ENCODE peak calls at places on chromosomes 1 and 21, in five cellular contexts. C, Z, W, Q and U are unnamed samples. For H3K4me1 and H3K9me3, the result is how much of the 10 kb centered on the place peaks cover.

GRCh38 chr21:14602418-14602987 is 56.4 kb upstream of the SAMSN1 start:
- DNase-seq in Z (no peak), C (no peak), W (no peak), Q (no peak), U (no peak)

GRCh38 chr1:219555031-219555667 is 57.8 kb downstream of the ZC3H11B start:
- DNase-seq in Z (no peak), C (no peak), W (peak), Q (no peak), U (no peak)

GRCh38 chr21:18725653-18726052 is 322.1 kb upstream of the TMPRSS15 start:
- DNase-seq in C (no peak), Q (no peak), Z (no peak), W (no peak), U (no peak)

GRCh38 chr21:38438476-38438893 is 59.8 kb downstream of the ERG start:
- DNase-seq in W (peak), Z (no peak), Q (no peak), C (peak), U (peak)

GRCh38 chr1:241642593-241642944 is 2.4 kb upstream of the CHML start:
- DNase-seq in Q (no peak), C (no peak), Z (no peak), W (no peak), U (no peak)

GRCh38 chr1:206658264-206658980 is 23.1 kb downstream of the DYRK3 start:
- DNase-seq in Q (peak), W (no peak), C (no peak), Z (peak), U (no peak)

GRCh38 chr1:229894535-229894934 is 172.5 kb upstream of the GALNT2 start:
- DNase-seq in W (no peak), C (no peak), Q (no peak), Z (no peak), U (no peak)

GRCh38 chr21:30984897-30985296 is 53.4 kb downstream of the KRTAP19-8 start:
- DNase-seq in Z (no peak), Q (no peak), C (no peak), W (no peak), U (no peak)

GRCh38 chr1:8089535-8090228 is 63.6 kb upstream of the ERRFI1 start:
- DNase-seq in Z (no peak), Q (no peak), W (peak), C (no peak), U (no peak)

GRCh38 chr1:9719978-9720722 is 68.6 kb downstream of the PIK3CD start:
- DNase-seq in Q (no peak), Z (no peak), C (no peak), W (no peak), U (no peak)

GRCh38 chr1:153598309-153599172 is 14.4 kb downstream of the S100A16 start:
- DNase-seq in Q (no peak), W (peak), C (no peak), Z (no peak), U (no peak)

GRCh38 chr1:173527151-173527826 is 50.2 kb downstream of the PRDX6 start:
- DNase-seq in Z (no peak), C (no peak), Q (no peak), W (no peak), U (peak)

GRCh38 chr21:15221799-15222386 is 157.1 kb upstream of the NRIP1 start:
- DNase-seq in Z (peak), C (peak), W (peak), Q (no peak), U (no peak)

DNA sequence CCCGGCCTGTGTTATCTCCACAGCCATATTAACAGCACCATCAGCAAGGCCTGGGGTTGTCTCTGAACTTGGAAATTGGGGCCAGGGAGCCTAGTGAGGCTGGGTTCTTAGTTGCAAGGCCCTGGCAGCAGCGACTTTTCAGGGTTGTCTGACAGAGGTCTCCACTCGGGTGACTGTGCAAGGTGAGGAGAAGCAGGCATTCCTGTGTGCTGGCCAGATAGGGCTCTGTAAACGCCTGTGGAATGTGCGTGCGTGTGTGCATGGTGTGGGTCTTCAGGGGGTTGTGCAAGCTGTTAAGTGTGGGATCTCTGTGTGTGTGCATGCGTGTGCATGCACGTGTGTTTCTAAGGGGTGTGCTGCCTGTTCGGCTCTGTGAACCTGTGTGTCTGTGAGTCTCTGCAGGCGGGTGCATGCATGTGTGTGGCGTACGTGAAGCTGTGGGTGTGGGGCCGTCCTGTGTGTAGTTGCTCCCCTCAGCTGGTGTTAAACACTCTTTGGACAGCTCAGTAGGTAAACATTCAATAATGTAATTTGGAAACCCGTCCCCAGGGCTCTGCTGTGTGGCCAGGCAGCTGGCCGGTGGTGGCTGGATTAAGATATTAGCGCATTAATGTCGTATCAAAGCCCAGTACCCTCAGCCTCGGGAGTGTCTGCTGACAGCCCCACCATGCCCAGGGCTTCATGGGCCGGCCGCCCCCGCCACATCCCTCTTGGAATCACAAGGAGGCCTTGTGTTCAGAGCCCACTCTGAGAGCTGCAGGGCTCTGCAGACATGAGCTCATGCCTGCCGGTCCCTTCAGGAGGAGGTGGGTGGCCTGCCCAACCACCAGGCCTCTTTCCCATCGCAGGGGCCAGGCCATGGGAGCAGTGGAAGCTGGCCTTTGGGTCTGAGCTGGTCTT is 189.9 kb downstream of the FOXD2 start:
- DNase-seq in C (no peak), W (no peak), Q (peak), Z (no peak), U (no peak)
- H3K4me1 ChIP-seq in C (under half), W (under half), Q (under half), Z (under half), U (under half)

DNA sequence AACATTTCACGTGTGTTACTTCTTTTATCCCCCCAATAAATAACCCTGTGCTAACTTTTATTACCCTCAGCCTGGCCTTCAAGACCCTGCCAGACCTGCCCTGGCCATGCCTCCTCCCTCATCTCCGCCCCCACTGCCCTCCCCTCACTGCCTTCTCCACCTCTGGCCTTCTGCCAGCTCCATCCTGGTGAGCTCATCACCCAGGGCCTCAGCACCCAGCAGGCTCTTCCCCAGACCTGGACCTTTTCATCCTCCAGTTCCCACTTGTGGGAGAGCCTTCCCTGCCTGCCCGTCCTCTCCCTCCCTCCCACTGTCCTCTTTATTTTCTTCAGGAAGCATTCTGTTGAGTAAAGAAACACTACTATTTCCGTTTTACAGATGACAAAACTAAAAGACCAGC is 72.0 kb downstream of the SLC66A1 start:
- DNase-seq in W (peak), C (peak), Q (no peak), Z (no peak), U (no peak)
- TF ChIP-seq CTCF in W (no peak), C (no peak), Q (no peak), Z (no peak), U (no peak)

DNA sequence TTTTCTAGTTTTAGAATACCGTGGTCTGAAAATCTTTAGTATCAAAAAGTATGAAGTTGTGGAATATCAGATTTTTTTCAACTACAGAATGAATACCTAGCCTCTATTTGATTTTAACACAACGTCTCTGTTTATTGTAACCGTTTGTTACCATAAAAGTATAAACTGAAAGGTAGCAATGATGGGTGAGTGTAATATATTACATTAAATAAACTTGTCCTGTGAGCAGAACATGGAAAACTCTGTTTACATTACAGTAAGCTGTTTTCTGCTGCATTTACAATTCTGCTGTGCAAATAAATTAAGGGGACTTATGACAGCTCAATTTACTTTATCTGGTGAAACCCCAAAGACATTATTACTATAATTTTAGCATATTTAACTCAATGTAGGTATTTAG is 62.5 kb downstream of the CHRM3 start:
- DNase-seq in Z (no peak), C (no peak), W (no peak), Q (no peak), U (no peak)
- H3K9me3 ChIP-seq in Z (under half), C (under half), W (under half), Q (under half), U (under half)

GRCh38 chr1:207822602-207823451 is 71.0 kb downstream of the CD46 start:
- DNase-seq in Q (peak), W (no peak), C (peak), Z (no peak), U (peak)

GRCh38 chr1:207821464-207822045 is 69.7 kb downstream of the CD46 start:
- DNase-seq in C (no peak), W (no peak), Z (no peak), Q (no peak), U (no peak)

GRCh38 chr1:207818971-207819451 is 67.2 kb downstream of the CD46 start:
- DNase-seq in C (no peak), Q (no peak), W (peak), Z (no peak), U (peak)

GRCh38 chr1:207822124-207822601 is 70.3 kb downstream of the CD46 start:
- DNase-seq in Q (no peak), W (no peak), Z (no peak), C (no peak), U (no peak)

GRCh38 chr1:207820568-207821463 is 69.0 kb downstream of the CD46 start:
- DNase-seq in W (no peak), Z (no peak), Q (no peak), C (no peak), U (no peak)
- H3K4me1 ChIP-seq in W (under half), Z (under half), Q (half or more), C (half or more), U (half or more)

GRCh38 chr1:196477262-196477661 is 131.0 kb downstream of the KCNT2 start:
- DNase-seq in Z (no peak), C (no peak), Q (no peak), W (no peak), U (no peak)
- TF ChIP-seq CTCF in Z (peak), C (no peak), Q (no peak), W (peak), U (no peak)